ENCODE peak calls at places on chromosomes 4 and X, in seven cellular contexts. Y, G, K, T, H, C and A are unnamed samples.

GRCh38 chrX:28920554-28920953 is 333.3 kb downstream of the IL1RAPL1 start:
- DNase-seq in Y (no peak), C (no peak), K (no peak), T (no peak), H (no peak), G (no peak), A (no peak)

GRCh38 chrX:50680990-50681389 is 133.0 kb downstream of the SHROOM4 start:
- DNase-seq in Y (no peak), H (no peak), T (no peak), C (no peak), G (no peak), K (no peak), A (peak; percentile 48)

GRCh38 chr4:183563874-183564273 is 59.0 kb downstream of the ING2 start:
- DNase-seq in C (no peak), G (no peak), K (no peak), H (no peak), Y (peak; percentile 25), T (no peak), A (no peak)

GRCh38 chr4:139978692-139979091 is 175.3 kb downstream of the MAML3 start:
- DNase-seq in G (no peak), T (no peak), H (peak; percentile 39), K (no peak), C (no peak), Y (no peak), A (no peak)

GRCh38 chr4:106247600-106247999 is 68.4 kb downstream of the TBCK start:
- DNase-seq in Y (no peak), H (no peak), K (no peak), C (no peak), G (no peak), T (no peak), A (no peak)

GRCh38 chr4:610411-611261 is 14.7 kb upstream of the PDE6B start:
- DNase-seq in Y (peak; percentile 66), H (no peak), G (peak; percentile 75), C (no peak), T (peak; percentile 61), K (no peak), A (no peak)

GRCh38 chr4:5635826-5636196 is 72.5 kb downstream of the EVC2 start:
- DNase-seq in Y (peak; percentile 40), C (no peak), K (no peak), H (no peak), G (no peak), T (no peak), A (no peak)

GRCh38 chr4:145278341-145279121 is 98.1 kb upstream of the OTUD4 start:
- DNase-seq in T (peak; percentile 30), Y (no peak), H (no peak), K (no peak), G (no peak), C (no peak), A (no peak)

GRCh38 chr4:35970366-35970960 is 273.9 kb downstream of the ARAP2 start:
- DNase-seq in K (no peak), T (no peak), H (no peak), C (no peak), G (no peak), Y (no peak), A (no peak)

GRCh38 chrX:9114245-9114644 is 80.3 kb upstream of the FAM9B start:
- DNase-seq in G (no peak), T (no peak), K (no peak), Y (no peak), H (no peak), C (no peak), A (no peak)

GRCh38 chr4:106312997-106313522 is 2.9 kb downstream of the TBCK start:
- DNase-seq in Y (no peak), G (no peak), C (no peak), T (no peak), H (no peak), K (no peak), A (no peak)

GRCh38 chr4:48762408-48762807 is 17.7 kb downstream of the FRYL start:
- DNase-seq in C (no peak), K (no peak), G (no peak), Y (no peak), T (no peak), H (no peak), A (no peak)

GRCh38 chr4:26583538-26583864 is 383 bp upstream of the TBC1D19 start:
- DNase-seq in T (no peak), C (no peak), G (peak; percentile 74), H (no peak), K (no peak), Y (peak; percentile 32), A (no peak)

GRCh38 chrX:30992381-30992904 is 79.4 kb downstream of the FTHL17 start:
- DNase-seq in C (no peak), G (peak; percentile 5), K (no peak), T (no peak), H (no peak), Y (no peak), A (no peak)

GRCh38 chr4:1291996-1292702 is 2.5 kb downstream of the MAEA start:
- DNase-seq in C (no peak), K (no peak), H (peak; percentile 22), G (no peak), T (no peak), Y (no peak), A (no peak)

GRCh38 chr4:77618383-77619241 is 13.0 kb downstream of the CXCL13 start:
- DNase-seq in G (peak; percentile 77), Y (peak; percentile 61), C (peak; percentile 35), T (peak; percentile 37), H (peak; percentile 47), K (peak; percentile 62), A (peak; percentile 59)

GRCh38 chrX:11304829-11305228 is 11.6 kb downstream of the AMELX start:
- DNase-seq in H (no peak), Y (no peak), G (no peak), T (no peak), K (no peak), C (no peak), A (no peak)